ENCODE peak calls at places on chromosomes 3 and 15, in seven cellular contexts. One of them, this sample, is unnamed.

GRCh38 chr3:87792532-87793321 is 266.1 kb downstream of the CGGBP1 start:
- DNase-seq in choroid plexus epithelial cell: peak; percentile 24
- DNase-seq in fibroblast of pulmonary artery: no peak
- DNase-seq in stomach: no peak
- DNase-seq in MM.1S: no peak
- DNase-seq in coronary artery: no peak
- DNase-seq in epithelial cell of proximal tubule: no peak
- DNase-seq in this sample: peak; percentile 52

GRCh38 chr3:190178779-190179178 is 58.1 kb upstream of the P3H2 start:
- DNase-seq in choroid plexus epithelial cell: no peak
- DNase-seq in fibroblast of pulmonary artery: no peak
- DNase-seq in stomach: no peak
- DNase-seq in MM.1S: no peak
- DNase-seq in coronary artery: no peak
- DNase-seq in epithelial cell of proximal tubule: no peak
- DNase-seq in this sample: no peak

GRCh38 chr3:146747928-146748327 is 142.8 kb upstream of the PLSCR5 start:
- DNase-seq in choroid plexus epithelial cell: peak; percentile 89
- DNase-seq in fibroblast of pulmonary artery: peak; percentile 71
- DNase-seq in stomach: no peak
- DNase-seq in MM.1S: no peak
- DNase-seq in coronary artery: no peak
- DNase-seq in epithelial cell of proximal tubule: no peak
- DNase-seq in this sample: peak; percentile 20

GRCh38 chr3:30872879-30873278 is 21.6 kb downstream of the GADL1 start:
- DNase-seq in choroid plexus epithelial cell: no peak
- DNase-seq in fibroblast of pulmonary artery: no peak
- DNase-seq in stomach: no peak
- DNase-seq in MM.1S: no peak
- DNase-seq in coronary artery: no peak
- DNase-seq in epithelial cell of proximal tubule: no peak
- DNase-seq in this sample: no peak

GRCh38 chr3:24829632-24830229 is 335.1 kb upstream of the THRB start:
- DNase-seq in choroid plexus epithelial cell: peak; percentile 18
- DNase-seq in fibroblast of pulmonary artery: no peak
- DNase-seq in stomach: peak; percentile 55
- DNase-seq in MM.1S: no peak
- DNase-seq in coronary artery: no peak
- DNase-seq in epithelial cell of proximal tubule: no peak
- DNase-seq in this sample: peak; percentile 60

GRCh38 chr3:65936908-65937638 is 101.6 kb downstream of the MAGI1 start:
- DNase-seq in choroid plexus epithelial cell: no peak
- DNase-seq in fibroblast of pulmonary artery: no peak
- DNase-seq in stomach: no peak
- DNase-seq in MM.1S: no peak
- DNase-seq in coronary artery: no peak
- DNase-seq in epithelial cell of proximal tubule: no peak
- DNase-seq in this sample: no peak

GRCh38 chr3:107803170-107803569 is 280.4 kb downstream of the BBX start:
- DNase-seq in choroid plexus epithelial cell: no peak
- DNase-seq in fibroblast of pulmonary artery: no peak
- DNase-seq in stomach: no peak
- DNase-seq in MM.1S: no peak
- DNase-seq in coronary artery: no peak
- DNase-seq in epithelial cell of proximal tubule: no peak
- DNase-seq in this sample: no peak

GRCh38 chr3:57228734-57229505 is 1.4 kb downstream of the APPL1 start:
- DNase-seq in choroid plexus epithelial cell: peak; percentile 49
- DNase-seq in fibroblast of pulmonary artery: peak; percentile 60
- DNase-seq in stomach: no peak
- DNase-seq in MM.1S: no peak
- DNase-seq in coronary artery: no peak
- DNase-seq in epithelial cell of proximal tubule: no peak
- DNase-seq in this sample: no peak

GRCh38 chr3:136989781-136990524 is 32.2 kb downstream of the IL20RB start:
- DNase-seq in choroid plexus epithelial cell: no peak
- DNase-seq in fibroblast of pulmonary artery: no peak
- DNase-seq in stomach: no peak
- DNase-seq in MM.1S: no peak
- DNase-seq in coronary artery: no peak
- DNase-seq in epithelial cell of proximal tubule: no peak
- DNase-seq in this sample: no peak

GRCh38 chr3:112973325-112974177 is 1.4 kb downstream of the CD200R1 start:
- DNase-seq in choroid plexus epithelial cell: no peak
- DNase-seq in fibroblast of pulmonary artery: no peak
- DNase-seq in stomach: no peak
- DNase-seq in MM.1S: peak; percentile 88
- DNase-seq in coronary artery: no peak
- DNase-seq in epithelial cell of proximal tubule: no peak
- DNase-seq in this sample: no peak

GRCh38 chr3:117706037-117706436 is 996.5 kb downstream of the TUSC7 start:
- DNase-seq in choroid plexus epithelial cell: peak; percentile 83
- DNase-seq in fibroblast of pulmonary artery: peak; percentile 31
- DNase-seq in stomach: no peak
- DNase-seq in MM.1S: no peak
- DNase-seq in coronary artery: no peak
- DNase-seq in epithelial cell of proximal tubule: no peak
- DNase-seq in this sample: no peak

GRCh38 chr15:33138000-33138399 is 56.5 kb downstream of the FMN1 start:
- DNase-seq in choroid plexus epithelial cell: peak; percentile 34
- DNase-seq in fibroblast of pulmonary artery: no peak
- DNase-seq in stomach: no peak
- DNase-seq in MM.1S: no peak
- DNase-seq in coronary artery: no peak
- DNase-seq in epithelial cell of proximal tubule: no peak
- DNase-seq in this sample: no peak

GRCh38 chr3:52891164-52891563 is 6.2 kb downstream of the STIMATE start:
- DNase-seq in choroid plexus epithelial cell: no peak
- DNase-seq in fibroblast of pulmonary artery: no peak
- DNase-seq in stomach: no peak
- DNase-seq in MM.1S: no peak
- DNase-seq in coronary artery: no peak
- DNase-seq in epithelial cell of proximal tubule: no peak
- DNase-seq in this sample: no peak

GRCh38 chr15:58568157-58568571 is 136.4 kb downstream of the LIPC start:
- DNase-seq in choroid plexus epithelial cell: peak; percentile 38
- DNase-seq in fibroblast of pulmonary artery: peak; percentile 45
- DNase-seq in stomach: peak; percentile 51
- DNase-seq in MM.1S: peak; percentile 22
- DNase-seq in coronary artery: no peak
- DNase-seq in epithelial cell of proximal tubule: no peak
- DNase-seq in this sample: peak; percentile 75

GRCh38 chr3:159413319-159413718 is 575.3 kb upstream of the IL12A start:
- DNase-seq in choroid plexus epithelial cell: no peak
- DNase-seq in fibroblast of pulmonary artery: no peak
- DNase-seq in stomach: no peak
- DNase-seq in MM.1S: no peak
- DNase-seq in coronary artery: no peak
- DNase-seq in epithelial cell of proximal tubule: no peak
- DNase-seq in this sample: no peak

GRCh38 chr3:15330031-15330596 is 2.3 kb downstream of the SH3BP5 start:
- DNase-seq in choroid plexus epithelial cell: peak; percentile 97
- DNase-seq in fibroblast of pulmonary artery: peak; percentile 81
- DNase-seq in stomach: no peak
- DNase-seq in MM.1S: no peak
- DNase-seq in coronary artery: no peak
- DNase-seq in epithelial cell of proximal tubule: no peak
- DNase-seq in this sample: no peak

GRCh38 chr3:61793056-61793455 is 231.7 kb downstream of the PTPRG start:
- DNase-seq in choroid plexus epithelial cell: no peak
- DNase-seq in fibroblast of pulmonary artery: no peak
- DNase-seq in stomach: no peak
- DNase-seq in MM.1S: no peak
- DNase-seq in coronary artery: no peak
- DNase-seq in epithelial cell of proximal tubule: no peak
- DNase-seq in this sample: no peak

GRCh38 chr3:176514297-176514696 is 683.0 kb downstream of the TBL1XR1 start:
- DNase-seq in choroid plexus epithelial cell: peak; percentile 73
- DNase-seq in fibroblast of pulmonary artery: peak; percentile 87
- DNase-seq in stomach: no peak
- DNase-seq in MM.1S: peak; percentile 82
- DNase-seq in coronary artery: no peak
- DNase-seq in epithelial cell of proximal tubule: peak; percentile 1
- DNase-seq in this sample: peak; percentile 37

GRCh38 chr3:86996261-86996955 is 5.5 kb upstream of the VGLL3 start:
- DNase-seq in choroid plexus epithelial cell: peak; percentile 86
- DNase-seq in fibroblast of pulmonary artery: peak; percentile 69
- DNase-seq in stomach: no peak
- DNase-seq in MM.1S: no peak
- DNase-seq in coronary artery: no peak
- DNase-seq in epithelial cell of proximal tubule: no peak
- DNase-seq in this sample: no peak

GRCh38 chr15:99154271-99154670 is 49.4 kb downstream of the SYNM start:
- DNase-seq in choroid plexus epithelial cell: no peak
- DNase-seq in fibroblast of pulmonary artery: peak; percentile 16
- DNase-seq in stomach: no peak
- DNase-seq in MM.1S: no peak
- DNase-seq in coronary artery: no peak
- DNase-seq in epithelial cell of proximal tubule: no peak
- DNase-seq in this sample: no peak

GRCh38 chr15:47718474-47719440 is 1.5 kb downstream of the SEMA6D start:
- DNase-seq in choroid plexus epithelial cell: peak; percentile 28
- DNase-seq in fibroblast of pulmonary artery: peak; percentile 18
- DNase-seq in stomach: no peak
- DNase-seq in MM.1S: no peak
- DNase-seq in coronary artery: no peak
- DNase-seq in epithelial cell of proximal tubule: no peak
- DNase-seq in this sample: no peak

GRCh38 chr3:194688946-194689345 is 3.3 kb downstream of the FAM43A start:
- DNase-seq in choroid plexus epithelial cell: no peak
- DNase-seq in fibroblast of pulmonary artery: no peak
- DNase-seq in stomach: peak; percentile 9
- DNase-seq in MM.1S: no peak
- DNase-seq in coronary artery: peak; percentile 61
- DNase-seq in epithelial cell of proximal tubule: no peak
- DNase-seq in this sample: no peak

GRCh38 chr3:194686414-194686815 is 732 bp downstream of the FAM43A start:
- DNase-seq in choroid plexus epithelial cell: peak; percentile 52
- DNase-seq in fibroblast of pulmonary artery: no peak
- DNase-seq in stomach: no peak
- DNase-seq in MM.1S: no peak
- DNase-seq in coronary artery: no peak
- DNase-seq in epithelial cell of proximal tubule: no peak
- DNase-seq in this sample: peak; percentile 40

GRCh38 chr3:194688207-194688711 is 2.6 kb downstream of the FAM43A start:
- DNase-seq in choroid plexus epithelial cell: peak; percentile 62
- DNase-seq in fibroblast of pulmonary artery: peak; percentile 57
- DNase-seq in stomach: peak; percentile 28
- DNase-seq in MM.1S: peak; percentile 71
- DNase-seq in coronary artery: no peak
- DNase-seq in epithelial cell of proximal tubule: no peak
- DNase-seq in this sample: no peak

GRCh38 chr3:194686816-194687637 is 1.3 kb downstream of the FAM43A start:
- DNase-seq in choroid plexus epithelial cell: peak; percentile 69
- DNase-seq in fibroblast of pulmonary artery: peak; percentile 58
- DNase-seq in stomach: peak; percentile 36
- DNase-seq in MM.1S: peak; percentile 37
- DNase-seq in coronary artery: no peak
- DNase-seq in epithelial cell of proximal tubule: no peak
- DNase-seq in this sample: peak; percentile 19

GRCh38 chr3:194687638-194688206 is 2.0 kb downstream of the FAM43A start:
- DNase-seq in choroid plexus epithelial cell: peak; percentile 71
- DNase-seq in fibroblast of pulmonary artery: peak; percentile 76
- DNase-seq in stomach: peak; percentile 79
- DNase-seq in MM.1S: peak; percentile 97
- DNase-seq in coronary artery: peak; percentile 80
- DNase-seq in epithelial cell of proximal tubule: no peak
- DNase-seq in this sample: peak; percentile 83
- TF ChIP-seq CTCF in choroid plexus epithelial cell: peak; percentile 35
- TF ChIP-seq CTCF in fibroblast of pulmonary artery: peak; percentile 11
- TF ChIP-seq CTCF in stomach: peak; percentile 48
- TF ChIP-seq CTCF in MM.1S: peak; percentile 78
- TF ChIP-seq CTCF in coronary artery: peak; percentile 23
- TF ChIP-seq CTCF in epithelial cell of proximal tubule: no peak
- TF ChIP-seq CTCF in this sample: peak; percentile 56

DNA sequence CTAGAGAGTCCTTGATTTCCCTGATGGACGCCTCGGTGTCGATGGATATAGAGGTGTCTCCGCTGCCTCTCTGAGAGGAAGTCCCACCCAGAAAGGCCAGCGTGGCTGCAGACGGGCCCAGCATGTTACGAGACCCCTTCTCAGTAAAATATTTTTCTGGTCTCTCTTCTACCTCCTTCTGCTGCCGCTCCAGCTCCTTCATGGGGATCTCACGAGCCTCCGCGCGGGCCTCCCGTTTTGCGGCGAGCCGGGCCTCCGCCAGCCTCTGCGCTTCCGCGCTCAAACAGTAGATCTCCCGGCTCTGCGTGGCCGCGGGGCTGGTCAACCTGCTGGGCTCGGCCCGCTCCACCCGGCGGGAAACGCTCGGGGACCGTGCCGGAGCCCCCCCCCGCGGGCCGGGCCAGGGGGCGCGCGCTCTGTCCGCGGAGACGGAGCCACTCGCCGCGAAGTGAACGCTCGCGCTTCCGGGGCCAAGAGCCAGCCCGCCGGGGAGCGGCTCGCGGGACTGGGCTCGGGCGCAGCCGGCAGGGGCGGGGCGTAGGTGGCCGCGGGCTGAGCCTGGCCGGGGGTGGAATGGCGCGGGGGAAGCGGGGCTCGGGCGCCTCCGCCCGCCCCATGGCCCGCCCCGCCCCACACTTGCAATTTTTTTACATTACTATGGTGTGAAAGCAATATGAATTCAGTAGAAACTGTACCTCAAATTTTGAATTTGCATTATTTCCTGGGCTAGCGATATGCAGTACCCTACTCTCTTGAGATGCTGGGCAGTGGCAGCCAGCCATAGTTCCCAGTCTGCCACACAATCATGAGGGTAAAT is 10.2 kb upstream of the KCNMB3 start:
- DNase-seq in choroid plexus epithelial cell: peak; percentile 66
- DNase-seq in fibroblast of pulmonary artery: peak; percentile 66
- DNase-seq in stomach: peak; percentile 77
- DNase-seq in MM.1S: peak; percentile 79
- DNase-seq in coronary artery: peak; percentile 73
- DNase-seq in epithelial cell of proximal tubule: no peak
- DNase-seq in this sample: peak; percentile 92
- TF ChIP-seq CTCF in choroid plexus epithelial cell: no peak
- TF ChIP-seq CTCF in fibroblast of pulmonary artery: no peak
- TF ChIP-seq CTCF in stomach: no peak
- TF ChIP-seq CTCF in MM.1S: no peak
- TF ChIP-seq CTCF in coronary artery: no peak
- TF ChIP-seq CTCF in epithelial cell of proximal tubule: no peak
- TF ChIP-seq CTCF in this sample: no peak

GRCh38 chr3:191500892-191501291 is 39.9 kb downstream of the PYDC2 start:
- DNase-seq in choroid plexus epithelial cell: no peak
- DNase-seq in fibroblast of pulmonary artery: no peak
- DNase-seq in stomach: no peak
- DNase-seq in MM.1S: no peak
- DNase-seq in coronary artery: no peak
- DNase-seq in epithelial cell of proximal tubule: no peak
- DNase-seq in this sample: no peak

GRCh38 chr3:191499307-191500125 is 38.6 kb downstream of the PYDC2 start:
- DNase-seq in choroid plexus epithelial cell: peak; percentile 19
- DNase-seq in fibroblast of pulmonary artery: peak; percentile 61
- DNase-seq in stomach: peak; percentile 36
- DNase-seq in MM.1S: no peak
- DNase-seq in coronary artery: no peak
- DNase-seq in epithelial cell of proximal tubule: no peak
- DNase-seq in this sample: peak; percentile 76

GRCh38 chr3:191502583-191502982 is 41.6 kb downstream of the PYDC2 start:
- DNase-seq in choroid plexus epithelial cell: peak; percentile 3
- DNase-seq in fibroblast of pulmonary artery: no peak
- DNase-seq in stomach: no peak
- DNase-seq in MM.1S: no peak
- DNase-seq in coronary artery: no peak
- DNase-seq in epithelial cell of proximal tubule: no peak
- DNase-seq in this sample: no peak
- TF ChIP-seq CTCF in choroid plexus epithelial cell: peak; percentile 13
- TF ChIP-seq CTCF in fibroblast of pulmonary artery: peak; percentile 16
- TF ChIP-seq CTCF in stomach: no peak
- TF ChIP-seq CTCF in MM.1S: peak; percentile 22
- TF ChIP-seq CTCF in coronary artery: no peak
- TF ChIP-seq CTCF in epithelial cell of proximal tubule: peak; percentile 75
- TF ChIP-seq CTCF in this sample: peak; percentile 72

GRCh38 chr3:171797873-171798272 is 12.4 kb downstream of the PLD1 start:
- DNase-seq in choroid plexus epithelial cell: peak; percentile 36
- DNase-seq in fibroblast of pulmonary artery: no peak
- DNase-seq in stomach: no peak
- DNase-seq in MM.1S: no peak
- DNase-seq in coronary artery: no peak
- DNase-seq in epithelial cell of proximal tubule: no peak
- DNase-seq in this sample: no peak
- TF ChIP-seq CTCF in choroid plexus epithelial cell: no peak
- TF ChIP-seq CTCF in fibroblast of pulmonary artery: no peak
- TF ChIP-seq CTCF in stomach: no peak
- TF ChIP-seq CTCF in MM.1S: no peak
- TF ChIP-seq CTCF in coronary artery: no peak
- TF ChIP-seq CTCF in epithelial cell of proximal tubule: no peak
- TF ChIP-seq CTCF in this sample: no peak